ENCODE peak calls at places on chromosomes 4 and X, in six cellular contexts. One of them, this sample, is unnamed.

GRCh38 chr4:94226763-94227162 is 19.1 kb downstream of the SMARCAD1 start:
- DNase-seq in kidney epithelial cell: no peak
- DNase-seq in SJSA1: no peak
- DNase-seq in skeletal muscle cell: no peak
- DNase-seq in astrocyte of the cerebellum: no peak
- DNase-seq in Peyer's patch: no peak
- DNase-seq in this sample: no peak

GRCh38 chr4:85761803-85762202 is 286.9 kb downstream of the ARHGAP24 start:
- DNase-seq in kidney epithelial cell: no peak
- DNase-seq in SJSA1: no peak
- DNase-seq in skeletal muscle cell: peak
- DNase-seq in astrocyte of the cerebellum: no peak
- DNase-seq in Peyer's patch: no peak
- DNase-seq in this sample: no peak

GRCh38 chr4:10743357-10743756 is 58.8 kb upstream of the CLNK start:
- DNase-seq in kidney epithelial cell: no peak
- DNase-seq in SJSA1: no peak
- DNase-seq in skeletal muscle cell: no peak
- DNase-seq in astrocyte of the cerebellum: no peak
- DNase-seq in Peyer's patch: no peak
- DNase-seq in this sample: no peak

GRCh38 chr4:110152386-110152785 is 46.0 kb downstream of the ELOVL6 start:
- DNase-seq in kidney epithelial cell: no peak
- DNase-seq in SJSA1: no peak
- DNase-seq in skeletal muscle cell: no peak
- DNase-seq in astrocyte of the cerebellum: no peak
- DNase-seq in Peyer's patch: no peak
- DNase-seq in this sample: no peak

GRCh38 chr4:20954541-20954940 is 254.3 kb downstream of the PACRGL start:
- DNase-seq in kidney epithelial cell: no peak
- DNase-seq in SJSA1: no peak
- DNase-seq in skeletal muscle cell: no peak
- DNase-seq in astrocyte of the cerebellum: no peak
- DNase-seq in Peyer's patch: no peak
- DNase-seq in this sample: no peak

GRCh38 chr4:114636192-114636935 is 37.8 kb downstream of the UGT8 start:
- DNase-seq in kidney epithelial cell: no peak
- DNase-seq in SJSA1: no peak
- DNase-seq in skeletal muscle cell: no peak
- DNase-seq in astrocyte of the cerebellum: no peak
- DNase-seq in Peyer's patch: no peak
- DNase-seq in this sample: no peak

GRCh38 chr4:650951-651883 is 22.9 kb downstream of the ATP5ME start:
- DNase-seq in kidney epithelial cell: no peak
- DNase-seq in SJSA1: no peak
- DNase-seq in skeletal muscle cell: no peak
- DNase-seq in astrocyte of the cerebellum: no peak
- DNase-seq in Peyer's patch: no peak
- DNase-seq in this sample: no peak

GRCh38 chrX:46812445-46812844 is 24.4 kb upstream of the RP2 start:
- DNase-seq in kidney epithelial cell: no peak
- DNase-seq in SJSA1: no peak
- DNase-seq in skeletal muscle cell: no peak
- DNase-seq in astrocyte of the cerebellum: no peak
- DNase-seq in Peyer's patch: no peak
- DNase-seq in this sample: no peak

GRCh38 chr4:2320152-2320551 is 58.2 kb upstream of the MXD4 start:
- DNase-seq in kidney epithelial cell: no peak
- DNase-seq in SJSA1: no peak
- DNase-seq in skeletal muscle cell: no peak
- DNase-seq in astrocyte of the cerebellum: no peak
- DNase-seq in Peyer's patch: peak
- DNase-seq in this sample: no peak

GRCh38 chrX:46407753-46408130 is 137.5 kb downstream of the ZNF674 start:
- DNase-seq in kidney epithelial cell: no peak
- DNase-seq in SJSA1: no peak
- DNase-seq in skeletal muscle cell: no peak
- DNase-seq in astrocyte of the cerebellum: no peak
- DNase-seq in Peyer's patch: no peak
- DNase-seq in this sample: no peak

GRCh38 chr4:83331959-83332358 is 2.7 kb downstream of the HPSE start:
- DNase-seq in kidney epithelial cell: no peak
- DNase-seq in SJSA1: no peak
- DNase-seq in skeletal muscle cell: no peak
- DNase-seq in astrocyte of the cerebellum: no peak
- DNase-seq in Peyer's patch: no peak
- DNase-seq in this sample: no peak

GRCh38 chr4:158915683-158916241 is 146.9 kb downstream of the FNIP2 start:
- DNase-seq in kidney epithelial cell: no peak
- DNase-seq in SJSA1: no peak
- DNase-seq in skeletal muscle cell: no peak
- DNase-seq in astrocyte of the cerebellum: no peak
- DNase-seq in Peyer's patch: no peak
- DNase-seq in this sample: no peak

GRCh38 chrX:2967998-2968909 is 38.1 kb upstream of the ARSH start:
- DNase-seq in kidney epithelial cell: no peak
- DNase-seq in SJSA1: peak
- DNase-seq in skeletal muscle cell: peak
- DNase-seq in astrocyte of the cerebellum: peak
- DNase-seq in Peyer's patch: no peak
- DNase-seq in this sample: no peak

GRCh38 chrX:24169211-24169610 is 19.7 kb downstream of the ZFX start:
- DNase-seq in kidney epithelial cell: no peak
- DNase-seq in SJSA1: no peak
- DNase-seq in skeletal muscle cell: no peak
- DNase-seq in astrocyte of the cerebellum: no peak
- DNase-seq in Peyer's patch: no peak
- DNase-seq in this sample: no peak

GRCh38 chrX:12065251-12065650 is 73.0 kb upstream of the FRMPD4 start:
- DNase-seq in kidney epithelial cell: no peak
- DNase-seq in SJSA1: no peak
- DNase-seq in skeletal muscle cell: no peak
- DNase-seq in astrocyte of the cerebellum: peak
- DNase-seq in Peyer's patch: no peak
- DNase-seq in this sample: peak

GRCh38 chr4:164538061-164538460 is 215.9 kb upstream of the SMIM31 start:
- DNase-seq in kidney epithelial cell: no peak
- DNase-seq in SJSA1: no peak
- DNase-seq in skeletal muscle cell: no peak
- DNase-seq in astrocyte of the cerebellum: no peak
- DNase-seq in Peyer's patch: no peak
- DNase-seq in this sample: no peak

GRCh38 chrX:12447448-12448154 is 309.3 kb downstream of the FRMPD4 start:
- DNase-seq in kidney epithelial cell: no peak
- DNase-seq in SJSA1: peak
- DNase-seq in skeletal muscle cell: peak
- DNase-seq in astrocyte of the cerebellum: peak
- DNase-seq in Peyer's patch: no peak
- DNase-seq in this sample: no peak

GRCh38 chrX:65034641-65035450 is 58.6 kb upstream of the ZC4H2 start:
- DNase-seq in kidney epithelial cell: peak
- DNase-seq in SJSA1: peak
- DNase-seq in skeletal muscle cell: peak
- DNase-seq in astrocyte of the cerebellum: peak
- DNase-seq in Peyer's patch: peak
- DNase-seq in this sample: peak

GRCh38 chr4:30968926-30969325 is 248.8 kb downstream of the PCDH7 start:
- DNase-seq in kidney epithelial cell: no peak
- DNase-seq in SJSA1: no peak
- DNase-seq in skeletal muscle cell: no peak
- DNase-seq in astrocyte of the cerebellum: no peak
- DNase-seq in Peyer's patch: no peak
- DNase-seq in this sample: no peak

GRCh38 chr4:38062088-38062893 is 102.1 kb downstream of the PTTG2 start:
- DNase-seq in kidney epithelial cell: no peak
- DNase-seq in SJSA1: peak
- DNase-seq in skeletal muscle cell: no peak
- DNase-seq in astrocyte of the cerebellum: peak
- DNase-seq in Peyer's patch: peak
- DNase-seq in this sample: peak
- H3K4me3 ChIP-seq in kidney epithelial cell: no peak
- H3K4me3 ChIP-seq in SJSA1: no peak
- H3K4me3 ChIP-seq in skeletal muscle cell: no peak
- H3K4me3 ChIP-seq in astrocyte of the cerebellum: no peak
- H3K4me3 ChIP-seq in Peyer's patch: peak
- H3K4me3 ChIP-seq in this sample: no peak

GRCh38 chr4:87425711-87426110 is 3.3 kb downstream of the NUDT9 start:
- DNase-seq in kidney epithelial cell: no peak
- DNase-seq in SJSA1: no peak
- DNase-seq in skeletal muscle cell: no peak
- DNase-seq in astrocyte of the cerebellum: no peak
- DNase-seq in Peyer's patch: no peak
- DNase-seq in this sample: no peak

GRCh38 chr4:87422104-87423052 is at the start of gene NUDT9:
- DNase-seq in kidney epithelial cell: peak
- DNase-seq in SJSA1: peak
- DNase-seq in skeletal muscle cell: peak
- DNase-seq in astrocyte of the cerebellum: peak
- DNase-seq in Peyer's patch: peak
- DNase-seq in this sample: peak

GRCh38 chr4:87420431-87420830 is 1.9 kb upstream of the NUDT9 start:
- DNase-seq in kidney epithelial cell: no peak
- DNase-seq in SJSA1: no peak
- DNase-seq in skeletal muscle cell: no peak
- DNase-seq in astrocyte of the cerebellum: no peak
- DNase-seq in Peyer's patch: no peak
- DNase-seq in this sample: no peak

GRCh38 chr4:87426865-87427517 is 4.6 kb downstream of the NUDT9 start:
- DNase-seq in kidney epithelial cell: no peak
- DNase-seq in SJSA1: no peak
- DNase-seq in skeletal muscle cell: no peak
- DNase-seq in astrocyte of the cerebellum: no peak
- DNase-seq in Peyer's patch: no peak
- DNase-seq in this sample: no peak

GRCh38 chr4:87423313-87424031 is 1.1 kb downstream of the NUDT9 start:
- DNase-seq in kidney epithelial cell: no peak
- DNase-seq in SJSA1: no peak
- DNase-seq in skeletal muscle cell: no peak
- DNase-seq in astrocyte of the cerebellum: no peak
- DNase-seq in Peyer's patch: no peak
- DNase-seq in this sample: no peak
- H3K4me3 ChIP-seq in kidney epithelial cell: peak
- H3K4me3 ChIP-seq in SJSA1: peak
- H3K4me3 ChIP-seq in skeletal muscle cell: peak
- H3K4me3 ChIP-seq in astrocyte of the cerebellum: peak
- H3K4me3 ChIP-seq in Peyer's patch: peak
- H3K4me3 ChIP-seq in this sample: peak

GRCh38 chr4:87050596-87050995 is 115.8 kb downstream of the AFF1 start:
- DNase-seq in kidney epithelial cell: no peak
- DNase-seq in SJSA1: no peak
- DNase-seq in skeletal muscle cell: no peak
- DNase-seq in astrocyte of the cerebellum: no peak
- DNase-seq in Peyer's patch: no peak
- DNase-seq in this sample: no peak

GRCh38 chr4:87053064-87053693 is 118.4 kb downstream of the AFF1 start:
- DNase-seq in kidney epithelial cell: no peak
- DNase-seq in SJSA1: no peak
- DNase-seq in skeletal muscle cell: no peak
- DNase-seq in astrocyte of the cerebellum: no peak
- DNase-seq in Peyer's patch: no peak
- DNase-seq in this sample: no peak

GRCh38 chr4:87049508-87049907 is 114.7 kb downstream of the AFF1 start:
- DNase-seq in kidney epithelial cell: no peak
- DNase-seq in SJSA1: no peak
- DNase-seq in skeletal muscle cell: no peak
- DNase-seq in astrocyte of the cerebellum: no peak
- DNase-seq in Peyer's patch: no peak
- DNase-seq in this sample: no peak

GRCh38 chr4:87052615-87053014 is 117.8 kb downstream of the AFF1 start:
- DNase-seq in kidney epithelial cell: no peak
- DNase-seq in SJSA1: no peak
- DNase-seq in skeletal muscle cell: no peak
- DNase-seq in astrocyte of the cerebellum: no peak
- DNase-seq in Peyer's patch: no peak
- DNase-seq in this sample: no peak

DNA sequence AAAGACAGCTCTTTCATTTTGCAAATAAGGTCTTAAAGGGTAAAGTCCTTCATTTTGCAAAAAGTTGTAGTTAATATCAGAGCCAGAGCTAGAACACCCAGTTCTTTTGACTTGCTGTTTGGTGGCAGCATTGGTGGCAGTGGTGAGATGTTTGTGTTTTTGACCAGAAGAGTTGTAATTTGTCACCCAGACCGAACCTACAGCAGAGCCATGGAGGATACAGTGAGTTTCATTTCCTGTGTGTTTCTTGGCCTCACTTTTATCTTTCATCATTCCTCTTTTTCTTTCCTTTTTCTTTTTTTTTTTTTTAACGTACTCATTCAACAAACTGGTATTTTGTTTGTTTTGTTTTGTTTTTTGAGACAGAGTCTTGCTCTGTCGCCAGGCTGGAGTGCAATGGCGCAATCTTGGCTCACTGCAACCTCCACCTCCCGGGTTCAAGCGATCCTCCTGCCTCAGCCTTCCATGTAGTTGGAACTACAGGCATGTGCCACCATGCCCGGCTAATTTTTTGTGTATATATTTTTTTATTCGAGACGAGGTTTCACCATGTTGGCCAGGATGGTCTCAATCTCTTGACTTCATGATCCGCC is 116.4 kb downstream of the AFF1 start:
- DNase-seq in kidney epithelial cell: no peak
- DNase-seq in SJSA1: no peak
- DNase-seq in skeletal muscle cell: no peak
- DNase-seq in astrocyte of the cerebellum: no peak
- DNase-seq in Peyer's patch: no peak
- DNase-seq in this sample: no peak
- H3K4me3 ChIP-seq in kidney epithelial cell: no peak
- H3K4me3 ChIP-seq in SJSA1: no peak
- H3K4me3 ChIP-seq in skeletal muscle cell: no peak
- H3K4me3 ChIP-seq in astrocyte of the cerebellum: no peak
- H3K4me3 ChIP-seq in Peyer's patch: no peak
- H3K4me3 ChIP-seq in this sample: no peak

GRCh38 chrX:110286126-110286525 is 31.8 kb downstream of the AMMECR1 start:
- DNase-seq in kidney epithelial cell: peak
- DNase-seq in SJSA1: peak
- DNase-seq in skeletal muscle cell: peak
- DNase-seq in astrocyte of the cerebellum: peak
- DNase-seq in Peyer's patch: no peak
- DNase-seq in this sample: no peak

GRCh38 chrX:110281377-110281776 is 36.5 kb downstream of the AMMECR1 start:
- DNase-seq in kidney epithelial cell: no peak
- DNase-seq in SJSA1: no peak
- DNase-seq in skeletal muscle cell: no peak
- DNase-seq in astrocyte of the cerebellum: no peak
- DNase-seq in Peyer's patch: no peak
- DNase-seq in this sample: no peak

GRCh38 chrX:110280954-110281353 is 36.9 kb downstream of the AMMECR1 start:
- DNase-seq in kidney epithelial cell: no peak
- DNase-seq in SJSA1: no peak
- DNase-seq in skeletal muscle cell: peak
- DNase-seq in astrocyte of the cerebellum: peak
- DNase-seq in Peyer's patch: no peak
- DNase-seq in this sample: no peak

GRCh38 chrX:110284159-110284558 is 33.7 kb downstream of the AMMECR1 start:
- DNase-seq in kidney epithelial cell: peak
- DNase-seq in SJSA1: no peak
- DNase-seq in skeletal muscle cell: peak
- DNase-seq in astrocyte of the cerebellum: peak
- DNase-seq in Peyer's patch: no peak
- DNase-seq in this sample: no peak

GRCh38 chrX:110282922-110283321 is 35.0 kb downstream of the AMMECR1 start:
- DNase-seq in kidney epithelial cell: no peak
- DNase-seq in SJSA1: no peak
- DNase-seq in skeletal muscle cell: no peak
- DNase-seq in astrocyte of the cerebellum: no peak
- DNase-seq in Peyer's patch: no peak
- DNase-seq in this sample: no peak
- H3K4me3 ChIP-seq in kidney epithelial cell: no peak
- H3K4me3 ChIP-seq in SJSA1: no peak
- H3K4me3 ChIP-seq in skeletal muscle cell: no peak
- H3K4me3 ChIP-seq in astrocyte of the cerebellum: no peak
- H3K4me3 ChIP-seq in Peyer's patch: no peak
- H3K4me3 ChIP-seq in this sample: no peak